ENCODE peak calls at places on chromosome 5, in eight cellular contexts. I is iris pigment epithelial cell; B is NCI-H1092 treated with DMSO at 0.1 percent for 48 hours; L is foreskin keratinocyte; G is endothelial cell; P is heart left ventricle; N is amniotic epithelial cell; U is activated CD4-positive, alpha-beta T cell treated with anti-CD3 and anti-CD28 coated beads, Interleukin-2, amount 50 U/mL, for 48 hours. R is an unnamed sample.

GRCh38 chr5:132475531-132475930 is 15.0 kb downstream of the IRF1 start:
- DNase-seq in I (no peak), B (no peak), L (no peak), G (no peak), P (no peak), N (no peak), U (no peak), R (no peak)

GRCh38 chr5:180643191-180643851 is 6.1 kb downstream of the FLT4 start:
- DNase-seq in I (no peak), B (no peak), L (no peak), G (no peak), P (no peak), N (no peak), U (no peak), R (peak)

GRCh38 chr5:39420482-39421145 is 4.2 kb downstream of the DAB2 start:
- DNase-seq in I (peak), B (no peak), L (no peak), G (peak), P (peak), N (peak), U (no peak), R (peak)

GRCh38 chr5:161544350-161544765 is 2.2 kb downstream of the GABRB2 start:
- DNase-seq in I (peak), B (no peak), L (peak), G (peak), P (no peak), N (peak), U (peak), R (peak)

GRCh38 chr5:94618493-94619328 is at the start of the genes KIAA0825 and SLF1:
- DNase-seq in I (peak), B (peak), L (peak), G (peak), P (peak), N (peak), U (peak), R (peak)

GRCh38 chr5:151070449-151070848 is 10.4 kb downstream of the TNIP1 start:
- DNase-seq in I (peak), B (no peak), L (no peak), G (no peak), P (no peak), N (peak), U (no peak), R (no peak)

GRCh38 chr5:61790007-61790406 is 457.9 kb downstream of the ZSWIM6 start:
- DNase-seq in I (no peak), B (no peak), L (no peak), G (no peak), P (no peak), N (no peak), U (no peak), R (no peak)

GRCh38 chr5:42854795-42855194 is 43.1 kb upstream of the SELENOP start:
- DNase-seq in I (no peak), B (no peak), L (no peak), G (no peak), P (no peak), N (no peak), U (no peak), R (no peak)

GRCh38 chr5:54676964-54677363 is 159.4 kb downstream of the SNX18 start:
- DNase-seq in I (no peak), B (no peak), L (no peak), G (no peak), P (no peak), N (no peak), U (no peak), R (no peak)

GRCh38 chr5:65065112-65065511 is 296.4 kb downstream of the CWC27 start:
- DNase-seq in I (no peak), B (no peak), L (no peak), G (no peak), P (no peak), N (no peak), U (no peak), R (no peak)

GRCh38 chr5:170638454-170639220 is 134.8 kb downstream of the KCNIP1 start:
- DNase-seq in I (peak), B (no peak), L (peak), G (peak), P (peak), N (peak), U (peak), R (peak)

GRCh38 chr5:181059297-181060230 is 19.5 kb downstream of the BTNL9 start:
- DNase-seq in I (no peak), B (no peak), L (no peak), G (peak), P (no peak), N (no peak), U (no peak), R (no peak)

GRCh38 chr5:96687812-96688453 is 25.8 kb downstream of the CAST start:
- DNase-seq in I (peak), B (peak), L (peak), G (no peak), P (no peak), N (peak), U (no peak), R (no peak)

GRCh38 chr5:64869419-64869818 is 100.7 kb downstream of the CWC27 start:
- DNase-seq in I (peak), B (no peak), L (peak), G (no peak), P (no peak), N (peak), U (no peak), R (no peak)

GRCh38 chr5:27048507-27048906 is 10.1 kb upstream of the CDH9 start:
- DNase-seq in I (no peak), B (no peak), L (no peak), G (no peak), P (no peak), N (peak), U (no peak), R (no peak)

GRCh38 chr5:123814796-123815479 is 303.0 kb downstream of the CSNK1G3 start:
- DNase-seq in I (peak), B (no peak), L (no peak), G (no peak), P (no peak), N (peak), U (no peak), R (no peak)

GRCh38 chr5:10387690-10388089 is 34.2 kb downstream of the MARCHF6 start:
- DNase-seq in I (peak), B (no peak), L (no peak), G (no peak), P (no peak), N (peak), U (no peak), R (no peak)

GRCh38 chr5:146565764-146566163 is 49.8 kb upstream of the GPR151 start:
- DNase-seq in I (peak), B (peak), L (peak), G (peak), P (no peak), N (peak), U (peak), R (no peak)

GRCh38 chr5:36683821-36684434 is 77.5 kb downstream of the SLC1A3 start:
- DNase-seq in I (no peak), B (no peak), L (no peak), G (no peak), P (no peak), N (peak), U (no peak), R (peak)

GRCh38 chr5:150589791-150590601 is 50.5 kb upstream of the SYNPO start:
- DNase-seq in I (peak), B (no peak), L (no peak), G (peak), P (peak), N (no peak), U (no peak), R (peak)

GRCh38 chr5:87340716-87341115 is 72.0 kb downstream of the CCNH start:
- DNase-seq in I (peak), B (no peak), L (no peak), G (no peak), P (no peak), N (no peak), U (no peak), R (no peak)

GRCh38 chr5:59124983-59125960 is 542.4 kb downstream of the RAB3C start:
- DNase-seq in I (peak), B (peak), L (no peak), G (peak), P (no peak), N (peak), U (peak), R (no peak)

GRCh38 chr5:32092938-32093812 is 80.9 kb downstream of the GOLPH3 start:
- DNase-seq in I (peak), B (peak), L (peak), G (peak), P (peak), N (peak), U (peak), R (no peak)

GRCh38 chr5:143606043-143606752 is 202.7 kb upstream of the NR3C1 start:
- DNase-seq in I (no peak), B (no peak), L (peak), G (no peak), P (no peak), N (no peak), U (peak), R (no peak)

GRCh38 chr5:79202076-79202475 is 33.9 kb upstream of the JMY start:
- DNase-seq in I (peak), B (no peak), L (peak), G (no peak), P (no peak), N (peak), U (no peak), R (no peak)

GRCh38 chr5:154868702-154869101 is 10.3 kb downstream of the CNOT8 start:
- DNase-seq in I (peak), B (no peak), L (no peak), G (no peak), P (no peak), N (peak), U (no peak), R (no peak)

GRCh38 chr5:148687427-148687826 is 33.1 kb upstream of the HTR4 start:
- DNase-seq in I (peak), B (no peak), L (peak), G (peak), P (no peak), N (peak), U (no peak), R (no peak)

GRCh38 chr5:142281012-142281374 is 43.8 kb downstream of the SPRY4 start:
- DNase-seq in I (no peak), B (no peak), L (no peak), G (no peak), P (peak), N (no peak), U (no peak), R (peak)

GRCh38 chr5:89324990-89325389 is 442.0 kb upstream of the MEF2C start:
- DNase-seq in I (no peak), B (no peak), L (no peak), G (no peak), P (no peak), N (no peak), U (no peak), R (no peak)

GRCh38 chr5:396715-397032 is 46.3 kb upstream of the EXOC3 start:
- DNase-seq in I (no peak), B (no peak), L (no peak), G (no peak), P (no peak), N (no peak), U (no peak), R (no peak)

GRCh38 chr5:127875235-127876021 is 172.2 kb downstream of the CCDC192 start:
- DNase-seq in I (peak), B (peak), L (peak), G (peak), P (peak), N (peak), U (peak), R (peak)

GRCh38 chr5:83472508-83473343 is 1.2 kb downstream of the VCAN start:
- DNase-seq in I (no peak), B (no peak), L (no peak), G (peak), P (peak), N (peak), U (peak), R (peak)

GRCh38 chr5:76689321-76690026 is 26.5 kb upstream of the F2R start:
- DNase-seq in I (peak), B (no peak), L (peak), G (no peak), P (no peak), N (peak), U (no peak), R (no peak)

GRCh38 chr5:148393390-148393741 is 9.6 kb downstream of the FBXO38 start:
- DNase-seq in I (no peak), B (peak), L (no peak), G (no peak), P (no peak), N (peak), U (no peak), R (no peak)

GRCh38 chr5:16539169-16539666 is 73.6 kb upstream of the ZNF622 start:
- DNase-seq in I (peak), B (no peak), L (peak), G (no peak), P (peak), N (peak), U (no peak), R (peak)

R was measured in left ventricle myocardium superior.